ENCODE peak calls at places on chromosomes 4 and X, in eight cellular contexts. G, Y, K, A, O, M, F and P are unnamed samples.

GRCh38 chrX:9498236-9498635 is 33.4 kb downstream of the TBL1X start:
- DNase-seq in G (no peak), Y (no peak), K (no peak), A (no peak), O (no peak), M (no peak), F (no peak), P (no peak)

GRCh38 chr4:70705146-70705855 is 16.5 kb upstream of the RUFY3 start:
- DNase-seq in G (no peak), Y (peak), K (no peak), A (peak), O (no peak), M (peak), F (peak), P (peak)

GRCh38 chr4:8819019-8819418 is 52.6 kb downstream of the HMX1 start:
- DNase-seq in G (no peak), Y (no peak), K (no peak), A (peak), O (no peak), M (no peak), F (no peak), P (no peak)

GRCh38 chr4:72084587-72085011 is 52.8 kb downstream of the NPFFR2 start:
- DNase-seq in G (no peak), Y (no peak), K (no peak), A (no peak), O (no peak), M (no peak), F (no peak), P (no peak)

GRCh38 chr4:116702949-116703348 is 382.4 kb downstream of the TRAM1L1 start:
- DNase-seq in G (no peak), Y (peak), K (no peak), A (no peak), O (no peak), M (no peak), F (no peak), P (no peak)

GRCh38 chrX:17559728-17560379 is 177.4 kb upstream of the SCML1 start:
- DNase-seq in G (peak), Y (peak), K (no peak), A (no peak), O (no peak), M (peak), F (no peak), P (no peak)

GRCh38 chrX:42948723-42949122 is 170.8 kb upstream of the PPP1R2C start:
- DNase-seq in G (no peak), Y (no peak), K (no peak), A (no peak), O (no peak), M (no peak), F (no peak), P (no peak)

GRCh38 chr4:125464146-125464545 is 149.4 kb downstream of the FAT4 start:
- DNase-seq in G (no peak), Y (no peak), K (no peak), A (no peak), O (no peak), M (no peak), F (no peak), P (no peak)

GRCh38 chr4:150682126-150682525 is 100.2 kb downstream of the MAB21L2 start:
- DNase-seq in G (no peak), Y (no peak), K (no peak), A (no peak), O (no peak), M (no peak), F (no peak), P (no peak)

GRCh38 chrX:134631404-134632346 is 26.6 kb downstream of the PLAC1 start:
- DNase-seq in G (no peak), Y (peak), K (no peak), A (no peak), O (no peak), M (no peak), F (no peak), P (no peak)

GRCh38 chr4:155616112-155616511 is 50.5 kb upstream of the GUCY1A1 start:
- DNase-seq in G (no peak), Y (no peak), K (no peak), A (no peak), O (no peak), M (no peak), F (no peak), P (no peak)